ENCODE peak calls at places on chromosomes 2 and 18, in nine cellular contexts. X is ovary, R is stomach, J is NB4, B is gastrocnemius medialis, K is body of pancreas, T is lower leg skin, Y is transverse colon, Q is vagina. S is an unnamed sample.

GRCh38 chr2:160674076-160674630 is 180.5 kb upstream of the RBMS1 start:
- DNase-seq in X (no peak), R (no peak), J (no peak), B (no peak), K (no peak), T (no peak), Y (no peak), Q (no peak), S (no peak)

GRCh38 chr2:3669656-3670055 is 11.7 kb downstream of the ALLC start:
- DNase-seq in X (no peak), R (no peak), J (no peak), B (no peak), K (no peak), T (peak), Y (no peak), Q (peak), S (no peak)

GRCh38 chr2:166653185-166653813 is 159.2 kb upstream of the SCN7A start:
- DNase-seq in X (no peak), R (no peak), J (no peak), B (no peak), K (no peak), T (no peak), Y (no peak), Q (no peak), S (no peak)

GRCh38 chr2:147910990-147911473 is 66.2 kb downstream of the ACVR2A start:
- DNase-seq in X (no peak), R (no peak), J (peak), B (no peak), K (peak), T (no peak), Y (no peak), Q (no peak), S (no peak)

GRCh38 chr2:127064642-127065250 is 42.2 kb downstream of the BIN1 start:
- DNase-seq in X (peak), R (peak), J (peak), B (peak), K (peak), T (peak), Y (peak), Q (peak), S (peak)

GRCh38 chr2:63999049-63999448 is 20.2 kb downstream of the VPS54 start:
- DNase-seq in X (no peak), R (no peak), J (no peak), B (no peak), K (no peak), T (no peak), Y (no peak), Q (no peak), S (no peak)

GRCh38 chr2:9291866-9292265 is 85.3 kb downstream of the ASAP2 start:
- DNase-seq in X (no peak), R (no peak), J (no peak), B (no peak), K (no peak), T (no peak), Y (no peak), Q (no peak), S (no peak)

GRCh38 chr2:42171396-42171971 is 2.3 kb downstream of the EML4 start:
- DNase-seq in X (no peak), R (no peak), J (peak), B (no peak), K (no peak), T (no peak), Y (no peak), Q (no peak), S (no peak)

GRCh38 chr2:84727315-84727714 is 153.6 kb downstream of the TRABD2A start:
- DNase-seq in X (no peak), R (no peak), J (no peak), B (no peak), K (no peak), T (no peak), Y (no peak), Q (no peak), S (no peak)

GRCh38 chr18:52288403-52289004 is 51.5 kb upstream of the DCC start:
- DNase-seq in X (no peak), R (peak), J (peak), B (no peak), K (peak), T (no peak), Y (peak), Q (no peak), S (no peak)

DNA sequence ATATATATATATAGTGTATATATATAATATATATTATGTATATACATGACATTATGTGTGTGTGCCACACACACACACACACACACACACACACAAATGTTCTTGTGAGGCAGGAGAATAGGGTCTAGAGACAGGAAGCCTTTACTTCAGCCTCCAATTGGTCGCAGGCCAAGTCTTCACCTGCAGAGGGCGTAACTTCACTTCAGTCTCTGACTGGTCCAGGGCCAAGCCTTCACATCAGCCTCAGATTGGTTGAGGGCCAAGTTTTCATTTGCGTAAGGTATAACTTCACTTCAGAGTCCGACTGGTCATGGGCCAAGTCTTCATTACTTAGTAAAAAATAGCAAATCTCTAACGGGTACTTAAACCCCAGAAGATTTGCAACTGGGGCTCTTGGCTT is 13.2 kb upstream of the SS18 start:
- DNase-seq in X (no peak), R (no peak), J (peak), B (no peak), K (peak), T (no peak), Y (peak), Q (no peak), S (no peak)
- TF ChIP-seq POLR2A in X (no peak), R (no peak), J (no peak), B (no peak), K (no peak), T (no peak), Y (no peak), Q (no peak), S (no peak)

GRCh38 chr18:44698518-44698917 is 17.8 kb downstream of the SETBP1 start:
- DNase-seq in X (no peak), R (no peak), J (no peak), B (no peak), K (no peak), T (no peak), Y (no peak), Q (no peak), S (no peak)

GRCh38 chr18:44702594-44702993 is 21.9 kb downstream of the SETBP1 start:
- DNase-seq in X (no peak), R (no peak), J (no peak), B (no peak), K (no peak), T (no peak), Y (no peak), Q (no peak), S (no peak)

GRCh38 chr18:44701227-44701626 is 20.5 kb downstream of the SETBP1 start:
- DNase-seq in X (peak), R (no peak), J (no peak), B (no peak), K (no peak), T (no peak), Y (no peak), Q (no peak), S (no peak)

GRCh38 chr18:44699571-44700261 is 19.0 kb downstream of the SETBP1 start:
- DNase-seq in X (no peak), R (no peak), J (no peak), B (no peak), K (no peak), T (no peak), Y (no peak), Q (no peak), S (no peak)

DNA sequence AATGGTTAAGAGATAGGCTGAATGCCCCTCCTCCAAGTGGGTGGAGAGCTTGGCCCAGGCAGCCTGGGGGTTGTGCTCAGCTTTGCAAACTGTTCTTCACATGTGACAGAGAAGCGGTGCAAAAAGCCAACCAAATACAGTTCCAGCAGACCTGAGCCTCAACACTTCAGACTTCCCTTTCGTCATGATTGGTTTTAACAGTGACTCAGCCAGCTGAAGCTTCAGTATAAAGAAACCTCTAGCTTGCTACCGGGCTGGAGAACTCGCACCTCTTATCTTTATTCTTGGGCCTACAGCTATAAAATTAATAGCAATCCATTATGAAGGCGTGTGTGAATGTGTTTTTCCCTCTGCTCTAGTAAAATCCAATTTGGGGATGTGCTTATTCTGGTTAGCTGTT is 20.0 kb downstream of the SETBP1 start:
- DNase-seq in X (no peak), R (peak), J (peak), B (peak), K (peak), T (no peak), Y (peak), Q (no peak), S (no peak)
- TF ChIP-seq POLR2A in X (no peak), R (no peak), J (no peak), B (no peak), K (no peak), T (no peak), Y (no peak), Q (no peak), S (no peak)

DNA sequence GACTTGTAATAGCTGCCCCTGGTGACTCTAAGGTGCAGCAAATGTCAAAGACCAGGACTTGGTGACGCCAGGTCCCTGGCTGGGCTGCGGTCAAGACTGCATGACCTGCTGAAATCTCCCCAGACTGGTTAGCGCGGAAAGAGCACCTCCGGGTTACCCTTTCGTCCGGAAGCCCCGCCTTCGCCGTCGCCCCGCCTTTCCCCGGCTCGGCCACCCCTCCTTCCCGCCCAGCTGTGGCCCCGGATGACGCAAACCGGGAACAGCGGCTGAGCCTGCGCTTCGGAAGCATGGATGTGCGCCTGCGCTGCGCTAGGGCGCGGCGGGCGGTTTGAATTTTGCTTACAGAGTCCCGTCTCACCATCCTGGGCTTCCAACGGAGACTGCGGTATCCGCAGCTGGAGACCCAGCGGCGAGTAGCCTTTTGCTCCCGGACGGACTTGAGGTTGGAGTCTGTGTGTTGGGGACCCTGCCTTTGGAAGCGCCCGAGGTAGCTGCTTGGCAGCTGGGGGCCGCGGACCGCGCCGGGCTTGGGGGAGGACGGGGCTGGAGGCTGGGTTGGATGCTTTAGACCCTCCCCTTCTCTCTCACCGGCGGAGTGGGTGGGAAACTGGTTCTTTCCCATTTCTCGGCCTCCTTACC is at the start of gene SKA1:
- DNase-seq in X (peak), R (peak), J (peak), B (peak), K (peak), T (peak), Y (peak), Q (no peak), S (peak)
- TF ChIP-seq POLR2A in X (no peak), R (no peak), J (peak), B (peak), K (peak), T (no peak), Y (peak), Q (no peak), S (peak)

GRCh38 chr18:54224379-54225014 is at the start of gene MBD2:
- DNase-seq in X (peak), R (peak), J (peak), B (peak), K (peak), T (peak), Y (peak), Q (peak), S (peak)
- TF ChIP-seq POLR2A in X (peak), R (no peak), J (peak), B (peak), K (peak), T (no peak), Y (peak), Q (no peak), S (peak)

DNA sequence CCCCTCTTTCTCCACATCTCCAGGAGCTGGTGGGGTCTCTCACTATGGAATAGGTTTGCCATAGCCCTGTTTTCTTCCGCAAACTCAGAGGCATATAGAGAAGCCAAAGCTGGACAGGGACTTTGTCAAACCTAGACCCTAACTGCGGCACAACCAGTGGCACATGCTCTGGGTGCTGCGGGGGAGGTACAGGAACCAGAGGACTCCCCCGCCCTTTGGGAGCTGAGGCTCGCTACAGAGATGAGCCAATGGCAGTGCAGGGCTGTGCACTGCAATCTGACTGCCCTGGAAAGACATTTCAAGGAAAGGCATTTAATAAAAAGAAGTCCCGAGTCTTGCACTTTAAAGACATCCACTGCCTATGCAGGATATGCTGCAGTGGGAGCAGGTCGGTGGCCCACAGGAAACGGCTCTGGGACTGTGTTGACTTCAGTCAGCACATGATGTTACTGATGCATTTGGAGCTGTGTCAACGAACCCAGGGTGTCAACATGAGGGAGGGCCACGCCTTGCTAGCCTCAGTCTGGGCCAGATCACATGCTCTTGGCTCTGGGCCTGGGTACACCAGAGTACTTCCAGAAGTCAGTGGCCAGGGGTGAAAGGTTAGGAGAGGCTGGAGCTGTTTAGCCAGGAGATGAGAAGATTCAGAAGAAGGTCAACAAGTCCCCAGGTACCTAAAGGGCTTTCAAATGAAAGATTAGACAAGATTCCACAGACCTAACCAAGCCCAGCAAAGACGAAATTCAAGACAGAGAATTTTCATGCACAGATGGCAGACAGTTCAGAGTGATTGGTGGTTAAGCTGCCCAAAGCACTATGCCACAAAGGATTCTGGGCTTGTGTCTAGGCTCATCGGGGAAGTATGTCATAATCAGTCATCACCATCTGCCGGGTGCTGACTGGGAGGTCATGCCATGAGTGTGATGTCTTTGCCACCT is 8.2 kb downstream of the SLC35F6 start:
- DNase-seq in X (peak), R (peak), J (peak), B (peak), K (peak), T (peak), Y (peak), Q (peak), S (no peak)
- TF ChIP-seq POLR2A in X (no peak), R (no peak), J (no peak), B (peak), K (peak), T (no peak), Y (peak), Q (no peak), S (no peak)

DNA sequence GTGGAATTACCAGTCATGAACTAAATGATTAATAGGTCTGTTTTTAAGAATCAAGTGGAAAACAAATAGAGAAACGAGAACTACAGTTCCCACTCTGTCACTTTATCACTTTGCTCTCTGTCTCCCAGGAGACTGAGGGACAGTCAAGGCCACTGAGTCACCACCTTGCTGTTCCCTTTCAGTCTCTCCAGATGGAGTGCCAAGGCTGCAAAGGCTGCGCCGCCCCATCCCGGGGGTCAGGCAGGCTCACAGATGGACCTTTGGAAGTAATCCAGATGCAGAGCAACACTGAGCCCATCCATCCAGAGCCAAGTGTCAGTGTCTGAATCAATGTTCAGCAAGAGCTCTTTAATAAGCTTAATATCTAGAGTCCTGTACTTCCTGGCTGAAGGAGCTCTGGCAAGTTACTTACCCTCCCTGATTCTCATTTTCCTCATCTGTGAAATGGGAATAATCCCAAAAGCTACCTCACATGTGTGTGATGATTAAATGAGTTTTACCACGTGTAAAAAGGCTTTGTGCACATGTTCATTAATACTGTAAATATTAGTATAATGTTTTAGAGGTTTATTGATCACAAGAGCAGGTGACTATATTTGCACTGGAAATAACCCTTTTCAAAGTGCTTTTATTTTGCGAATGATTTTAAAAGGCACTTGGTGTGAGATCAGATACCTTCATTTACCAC is 43.0 kb upstream of the EFEMP1 start:
- DNase-seq in X (peak), R (no peak), J (no peak), B (peak), K (peak), T (peak), Y (peak), Q (no peak), S (no peak)
- TF ChIP-seq POLR2A in X (no peak), R (no peak), J (no peak), B (no peak), K (no peak), T (no peak), Y (no peak), Q (no peak), S (no peak)

DNA sequence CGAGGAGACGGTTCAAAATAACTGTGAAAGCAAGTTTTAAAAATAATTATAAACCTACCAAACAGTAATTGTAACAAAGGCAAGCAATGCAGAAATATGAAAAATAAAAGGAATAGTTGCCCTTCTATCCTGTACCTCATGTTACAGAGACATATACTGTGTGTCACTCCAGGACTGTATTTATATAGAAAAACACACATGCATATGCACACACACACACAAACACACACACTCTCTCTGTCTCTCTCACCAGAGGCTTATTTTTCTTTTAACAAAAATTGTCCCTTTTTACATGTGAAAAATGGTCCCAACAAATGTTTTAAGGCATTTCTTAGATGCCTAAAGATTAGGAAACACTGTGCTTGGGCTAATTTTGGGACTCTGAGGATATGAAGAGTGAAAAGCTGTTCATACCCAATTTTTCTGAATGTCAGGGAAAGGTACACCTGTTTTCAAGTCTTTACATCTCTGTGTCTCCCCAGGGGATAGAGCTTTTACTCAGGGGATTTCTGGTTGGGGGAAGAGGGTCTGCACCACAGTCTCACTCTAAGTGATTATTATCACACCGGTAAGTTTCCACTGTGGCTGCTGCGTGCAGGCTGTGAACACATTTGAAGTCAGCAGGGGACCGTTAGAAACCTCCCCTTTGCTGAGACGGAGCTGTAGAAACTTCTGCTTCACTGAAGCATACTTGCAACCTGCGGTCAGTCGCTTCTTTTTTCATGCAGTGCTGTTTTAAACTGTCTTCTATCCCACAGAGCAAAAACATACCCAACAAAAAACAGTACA is 51.4 kb upstream of the SPAG16 start:
- DNase-seq in X (no peak), R (no peak), J (peak), B (no peak), K (no peak), T (no peak), Y (no peak), Q (no peak), S (no peak)
- TF ChIP-seq POLR2A in X (no peak), R (no peak), J (no peak), B (no peak), K (no peak), T (no peak), Y (no peak), Q (no peak), S (no peak)

DNA sequence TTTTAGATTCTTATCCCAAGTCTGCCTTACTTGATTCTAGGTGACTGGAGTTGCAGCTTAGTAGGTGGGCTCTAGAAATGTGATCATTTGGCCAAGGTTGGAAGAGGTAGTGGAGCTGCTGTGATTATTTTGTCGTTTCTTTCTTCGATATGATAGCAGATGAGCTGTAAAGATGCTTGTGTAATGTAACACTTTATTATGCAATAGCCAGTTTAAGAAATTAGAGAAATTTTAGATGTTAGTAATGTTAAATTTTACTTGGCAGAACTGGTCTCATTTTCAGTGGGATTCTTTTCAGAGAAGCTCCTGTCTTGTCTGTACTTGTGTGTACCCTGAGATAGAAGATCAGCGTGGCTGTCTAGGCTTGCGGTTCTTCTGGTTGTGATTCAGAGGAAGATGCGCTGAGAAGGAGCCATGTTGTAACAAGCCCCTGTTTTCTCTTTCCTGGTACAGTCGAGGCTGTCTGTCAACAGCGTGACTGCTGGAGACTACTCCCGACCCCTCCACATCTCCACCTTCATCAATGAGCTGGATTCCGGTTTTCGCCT is 9.3 kb downstream of the TSN start:
- DNase-seq in X (no peak), R (no peak), J (no peak), B (no peak), K (no peak), T (no peak), Y (no peak), Q (no peak), S (no peak)
- TF ChIP-seq POLR2A in X (no peak), R (no peak), J (no peak), B (no peak), K (no peak), T (no peak), Y (no peak), Q (no peak), S (no peak)

S was measured in H54.